ENCODE peak calls at places on chromosomes 4 and X, in six cellular contexts. R is aorta; F is midbrain; H is A549; Y is activated CD4-positive, alpha-beta memory T cell treated with anti-CD3 and anti-CD28 coated beads, Interleukin-2, amount 10 ng/mL, durations not matched to agents 7 days and 5 days; S is heart right ventricle. O is an unnamed sample.

GRCh38 chrX:37701588-37701987 is 16.0 kb downstream of the XK start:
- DNase-seq in R (no peak), F (no peak), H (no peak), Y (no peak), S (no peak), O (no peak)

GRCh38 chrX:53265771-53266170 is 15.6 kb downstream of the IQSEC2 start:
- DNase-seq in R (no peak), F (no peak), H (no peak), Y (no peak), S (no peak), O (no peak)

GRCh38 chr4:81650871-81651270 is 179.2 kb upstream of the RASGEF1B start:
- DNase-seq in R (no peak), F (no peak), H (no peak), Y (no peak), S (no peak), O (no peak)

GRCh38 chr4:62209757-62210156 is 1009.6 kb downstream of the ADGRL3 start:
- DNase-seq in R (no peak), F (no peak), H (no peak), Y (no peak), S (no peak), O (no peak)

GRCh38 chrX:67207912-67208311 is 335.9 kb upstream of the AR start:
- DNase-seq in R (no peak), F (no peak), H (no peak), Y (no peak), S (no peak), O (no peak)

GRCh38 chrX:135477576-135477975 is 42.9 kb upstream of the INTS6L start:
- DNase-seq in R (no peak), F (peak), H (peak), Y (peak), S (peak), O (no peak)

GRCh38 chr4:76747613-76748012 is 150.3 kb downstream of the SOWAHB start:
- DNase-seq in R (no peak), F (no peak), H (no peak), Y (no peak), S (no peak), O (no peak)

GRCh38 chr4:156560701-156561100 is 410.9 kb downstream of the PDGFC start:
- DNase-seq in R (no peak), F (no peak), H (no peak), Y (no peak), S (no peak), O (no peak)

GRCh38 chrX:53373307-53373706 is 49.1 kb downstream of the SMC1A start:
- DNase-seq in R (no peak), F (no peak), H (no peak), Y (no peak), S (no peak), O (no peak)

GRCh38 chrX:2767631-2768455 is 16.0 kb downstream of the XG start:
- DNase-seq in R (peak), F (no peak), H (peak), Y (no peak), S (peak), O (no peak)

GRCh38 chrX:39336709-39337294 is 535.5 kb downstream of the MID1IP1 start:
- DNase-seq in R (no peak), F (no peak), H (no peak), Y (peak), S (no peak), O (no peak)

GRCh38 chr4:153748378-153748777 is 11.4 kb downstream of the RNF175 start:
- DNase-seq in R (peak), F (no peak), H (peak), Y (no peak), S (no peak), O (no peak)

GRCh38 chr4:1061747-1062146 is 50.3 kb downstream of the FGFRL1 start:
- DNase-seq in R (no peak), F (no peak), H (no peak), Y (no peak), S (no peak), O (no peak)

GRCh38 chr4:1869530-1870327 is 1.5 kb upstream of the NSD2 start:
- DNase-seq in R (no peak), F (no peak), H (no peak), Y (no peak), S (no peak), O (no peak)

GRCh38 chr4:8073206-8073863 is 85.3 kb downstream of the ABLIM2 start:
- DNase-seq in R (peak), F (no peak), H (no peak), Y (no peak), S (no peak), O (no peak)

GRCh38 chrX:129522184-129523059 is 868 bp downstream of the SMARCA1 start:
- DNase-seq in R (peak), F (peak), H (peak), Y (no peak), S (peak), O (no peak)

GRCh38 chr4:65951177-65951576 is 280.9 kb upstream of the EPHA5 start:
- DNase-seq in R (no peak), F (no peak), H (no peak), Y (no peak), S (no peak), O (no peak)

GRCh38 chr4:150938417-150938816 is 76.7 kb downstream of the LRBA start:
- DNase-seq in R (no peak), F (no peak), H (no peak), Y (no peak), S (no peak), O (no peak)

GRCh38 chr4:119498520-119498919 is 130.1 kb downstream of the PDE5A start:
- DNase-seq in R (peak), F (peak), H (no peak), Y (no peak), S (peak), O (no peak)

GRCh38 chrX:85897376-85898110 is 149.8 kb downstream of the CHM start:
- DNase-seq in R (no peak), F (no peak), H (no peak), Y (no peak), S (no peak), O (no peak)

GRCh38 chr4:113434247-113434587 is 327.3 kb downstream of the CAMK2D start:
- DNase-seq in R (no peak), F (no peak), H (no peak), Y (no peak), S (no peak), O (no peak)

GRCh38 chrX:148592595-148592994 is 92.2 kb downstream of the AFF2 start:
- DNase-seq in R (no peak), F (no peak), H (no peak), Y (no peak), S (no peak), O (no peak)

GRCh38 chrX:78075787-78076389 is 28.2 kb upstream of the PGK1 start:
- DNase-seq in R (no peak), F (no peak), H (no peak), Y (no peak), S (no peak), O (no peak)

GRCh38 chr4:89268572-89269180 is 38.9 kb downstream of the GPRIN3 start:
- DNase-seq in R (no peak), F (no peak), H (no peak), Y (no peak), S (no peak), O (no peak)

GRCh38 chr4:3462790-3463415 is at the start of gene DOK7:
- DNase-seq in R (no peak), F (no peak), H (no peak), Y (no peak), S (peak), O (no peak)

GRCh38 chr4:75679876-75680575 is 6.8 kb upstream of the G3BP2 start:
- DNase-seq in R (no peak), F (no peak), H (no peak), Y (no peak), S (no peak), O (no peak)

GRCh38 chr4:186472948-186473347 is 82.4 kb downstream of the MTNR1A start:
- DNase-seq in R (no peak), F (peak), H (peak), Y (no peak), S (no peak), O (no peak)

GRCh38 chr4:20944451-20944850 is 244.2 kb downstream of the PACRGL start:
- DNase-seq in R (no peak), F (no peak), H (no peak), Y (no peak), S (no peak), O (no peak)

GRCh38 chr4:146525754-146526153 is 4.0 kb upstream of the SLC10A7 start:
- DNase-seq in R (no peak), F (no peak), H (no peak), Y (no peak), S (no peak), O (no peak)

GRCh38 chrX:17592117-17592516 is 145.2 kb upstream of the SCML1 start:
- DNase-seq in R (no peak), F (no peak), H (no peak), Y (no peak), S (no peak), O (no peak)

GRCh38 chr4:153177841-153178240 is 26.4 kb upstream of the TRIM2 start:
- DNase-seq in R (no peak), F (no peak), H (no peak), Y (no peak), S (no peak), O (no peak)

GRCh38 chrX:111124418-111124817 is 28.4 kb downstream of the PAK3 start:
- DNase-seq in R (no peak), F (no peak), H (no peak), Y (no peak), S (no peak), O (no peak)

GRCh38 chrX:134460005-134460860 is at the start of gene HPRT1:
- DNase-seq in R (peak), F (peak), H (peak), Y (peak), S (peak), O (peak)

O was measured in activated CD4-positive, CD25-positive, alpha-beta regulatory T cell treated with anti-CD3 and anti-CD28 coated beads, Interleukin-2, amount 50 U/mL, for 72 hours.